ENCODE peak calls at places on chromosomes 6 and 20, in six cellular contexts. D, N, F, Q, S and I are unnamed samples.

GRCh38 chr6:155270566-155271091 is 6.8 kb downstream of the CLDN20 start:
- DNase-seq in D (no peak), N (no peak), F (no peak), Q (no peak), S (no peak), I (no peak)

GRCh38 chr6:106114492-106114891 is 28.4 kb downstream of the PRDM1 start:
- DNase-seq in D (no peak), Q (no peak), F (no peak), N (no peak), S (no peak), I (no peak)

GRCh38 chr20:32544893-32545840 is 40.0 kb downstream of the NOL4L start:
- DNase-seq in Q (peak; percentile 42), N (no peak), D (no peak), F (no peak), S (no peak), I (no peak)

GRCh38 chr6:28884423-28885148 is 39.2 kb downstream of the TRIM27 start:
- DNase-seq in F (no peak), S (no peak), N (no peak), Q (no peak), D (no peak), I (no peak)

GRCh38 chr6:135088818-135089809 is 34.5 kb upstream of the HBS1L start:
- DNase-seq in F (no peak), N (peak; percentile 28), D (no peak), Q (peak; percentile 72), S (no peak), I (no peak)

GRCh38 chr6:1526689-1527088 is 83.0 kb upstream of the FOXC1 start:
- DNase-seq in Q (no peak), F (no peak), N (no peak), D (no peak), S (no peak), I (no peak)

GRCh38 chr20:29079769-29080690 is 2177.4 kb upstream of the DEFB115 start:
- DNase-seq in N (no peak), D (no peak), F (no peak), Q (no peak), S (peak; percentile 97), I (no peak)

GRCh38 chr6:41716516-41717446 is 18.6 kb downstream of the TFEB start:
- DNase-seq in Q (no peak), N (peak; percentile 63), S (no peak), D (no peak), F (no peak), I (no peak)

GRCh38 chr6:20998748-20999448 is 464.6 kb downstream of the CDKAL1 start:
- DNase-seq in D (no peak), F (no peak), Q (no peak), N (no peak), S (no peak), I (no peak)

GRCh38 chr6:34511214-34511922 is 44.8 kb downstream of the SPDEF start:
- DNase-seq in S (no peak), F (no peak), D (no peak), N (no peak), Q (no peak), I (no peak)

GRCh38 chr20:40241944-40242343 is 447.1 kb downstream of the MAFB start:
- DNase-seq in S (no peak), N (no peak), D (no peak), Q (no peak), F (no peak), I (no peak)

GRCh38 chr6:97925504-97925903 is 642.5 kb upstream of the MMS22L start:
- DNase-seq in S (no peak), N (no peak), F (no peak), Q (no peak), D (no peak), I (no peak)

GRCh38 chr6:43377710-43378229 is 8.3 kb upstream of the ZNF318 start:
- DNase-seq in N (no peak), F (no peak), D (no peak), Q (no peak), S (no peak), I (no peak)

GRCh38 chr6:47187883-47188587 is 121.7 kb downstream of the TNFRSF21 start:
- DNase-seq in F (no peak), Q (peak; percentile 69), D (no peak), N (no peak), S (no peak), I (no peak)

GRCh38 chr6:32167154-32167760 is 2.9 kb downstream of the EGFL8 start:
- DNase-seq in N (no peak), S (peak; percentile 86), Q (no peak), F (peak; percentile 68), D (no peak), I (no peak)

GRCh38 chr6:71239694-71240093 is 48.9 kb upstream of the OGFRL1 start:
- DNase-seq in F (no peak), D (no peak), N (peak; percentile 16), Q (no peak), S (no peak), I (no peak)

GRCh38 chr6:67200626-67201403 is 1434.3 kb upstream of the ADGRB3 start:
- DNase-seq in S (no peak), N (no peak), F (no peak), D (no peak), Q (no peak), I (no peak)

GRCh38 chr6:149864578-149865535 is 698 bp upstream of the LRP11 start:
- DNase-seq in D (peak; percentile 39), S (peak; percentile 54), Q (peak; percentile 77), F (no peak), N (peak; percentile 88), I (no peak)

GRCh38 chr6:151160869-151161268 is 78.9 kb upstream of the AKAP12 start:
- DNase-seq in F (no peak), N (no peak), S (peak; percentile 61), Q (no peak), D (no peak), I (no peak)

GRCh38 chr6:71287926-71288227 is 734 bp upstream of the OGFRL1 start:
- DNase-seq in F (no peak), N (no peak), S (no peak), D (peak; percentile 3), Q (no peak), I (no peak)

GRCh38 chr6:11139051-11139960 is 27.8 kb upstream of the ERVFRD-1 start:
- DNase-seq in Q (peak; percentile 72), S (peak; percentile 90), F (no peak), N (peak; percentile 86), D (no peak), I (no peak)

GRCh38 chr6:28159029-28159607 is 17.4 kb downstream of the ZKSCAN8 start:
- DNase-seq in N (no peak), F (no peak), D (no peak), Q (no peak), S (no peak), I (no peak)

GRCh38 chr20:36362261-36362660 is 56.1 kb downstream of the DLGAP4 start:
- DNase-seq in N (no peak), S (peak; percentile 55), F (no peak), Q (no peak), D (no peak), I (no peak)

GRCh38 chr6:7008451-7008988 is 99.2 kb upstream of the RREB1 start:
- DNase-seq in N (no peak), D (peak; percentile 14), S (peak; percentile 7), Q (no peak), F (no peak), I (peak; percentile 13)

DNA sequence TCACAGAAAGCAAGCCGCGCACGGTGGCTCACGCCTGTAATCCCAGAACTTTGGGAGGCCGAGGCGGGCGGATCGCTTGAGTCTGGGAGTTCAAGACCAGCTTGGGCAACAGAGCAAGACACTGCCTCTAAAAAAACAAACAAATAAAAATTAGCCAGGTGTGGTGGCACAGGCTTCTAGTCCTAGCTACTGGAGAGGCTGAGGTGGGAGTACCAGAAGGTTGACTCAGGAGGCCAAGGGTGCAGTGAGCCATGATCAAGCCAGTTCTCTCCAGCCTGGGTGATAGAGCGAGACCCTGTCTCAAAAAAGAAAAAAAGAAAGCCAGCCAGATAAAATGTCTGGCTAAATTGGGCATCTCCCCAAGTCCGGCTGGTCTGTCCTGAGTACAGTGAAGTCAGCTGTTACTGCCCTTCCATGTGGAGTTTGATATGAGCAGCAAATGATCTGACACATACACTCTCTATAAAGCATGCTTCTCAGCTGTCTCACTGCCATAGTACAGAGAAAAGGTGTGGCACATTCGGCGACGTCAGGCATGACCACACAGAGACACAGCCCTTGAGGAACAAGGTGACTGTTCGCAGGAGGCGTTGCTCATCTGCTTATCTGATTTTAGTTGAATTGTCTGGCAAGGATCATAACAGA is 13.0 kb downstream of the CD83 start:
- DNase-seq in N (no peak), D (no peak), F (no peak), S (peak; percentile 65), Q (peak; percentile 2), I (no peak)
- H3K14ac ChIP-seq in N (no peak overlapping the region), D (no peak overlapping the region), F (no peak overlapping the region), S (no peak overlapping the region), Q (no peak overlapping the region), I (no peak overlapping the region)

GRCh38 chr6:108866798-108867197 is 18.6 kb downstream of the ARMC2 start:
- DNase-seq in S (no peak), N (no peak), F (no peak), D (no peak), Q (no peak), I (no peak)

GRCh38 chr6:108868551-108869145 is 20.4 kb downstream of the ARMC2 start:
- DNase-seq in D (no peak), N (no peak), Q (no peak), S (no peak), F (no peak), I (no peak)

GRCh38 chr6:108872001-108872974 is 24.1 kb downstream of the ARMC2 start:
- DNase-seq in S (peak; percentile 38), F (no peak), D (peak; percentile 23), Q (no peak), N (no peak), I (no peak)

GRCh38 chr6:108873251-108873650 is 25.0 kb downstream of the ARMC2 start:
- DNase-seq in S (no peak), D (no peak), Q (no peak), N (no peak), F (no peak), I (no peak)

DNA sequence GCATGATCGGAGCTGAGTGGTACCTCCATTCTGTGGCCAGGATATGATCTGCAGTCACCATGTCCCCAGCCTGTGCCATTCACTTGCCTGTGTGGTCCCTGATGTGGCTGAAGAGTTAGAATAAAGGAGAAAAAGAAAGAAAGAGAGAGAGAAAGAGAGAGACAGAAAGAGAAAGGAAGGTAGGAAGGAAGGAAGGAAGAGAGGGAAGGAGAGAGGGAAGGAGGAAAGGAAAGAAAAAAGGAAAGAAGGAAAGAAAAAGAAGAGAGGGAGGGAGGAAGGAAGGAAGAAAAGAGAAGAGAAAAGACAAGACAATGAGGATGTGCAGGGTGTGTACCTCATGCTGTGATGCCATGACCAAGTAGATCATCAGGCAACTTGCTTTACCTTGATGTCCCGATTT is 22.1 kb downstream of the ARMC2 start:
- DNase-seq in D (no peak), S (no peak), N (no peak), Q (no peak), F (no peak), I (no peak)
- H3K14ac ChIP-seq in D (no peak overlapping the region), S (no peak overlapping the region), N (no peak overlapping the region), Q (no peak overlapping the region), F (no peak overlapping the region), I (no peak overlapping the region)

GRCh38 chr6:166575190-166575589 is 11.3 kb downstream of the RAMACL start:
- DNase-seq in D (no peak), S (no peak), Q (no peak), F (no peak), N (no peak), I (no peak)
- H3K14ac ChIP-seq in D (no peak overlapping the region), S (no peak overlapping the region), Q (no peak overlapping the region), F (no peak overlapping the region), N (no peak overlapping the region), I (no peak overlapping the region)

GRCh38 chr6:87366428-87366827 is 21.8 kb downstream of the C6orf163 start:
- DNase-seq in Q (peak; percentile 8), N (peak; percentile 9), S (peak; percentile 49), D (no peak), F (no peak), I (no peak)
- H3K14ac ChIP-seq in Q (no peak overlapping the region), N (no peak overlapping the region), S (no peak overlapping the region), D (no peak overlapping the region), F (no peak overlapping the region), I (no peak overlapping the region)